ENCODE peak calls at places on chromosomes 13 and 19, in seven cellular contexts. One of them, this sample, is unnamed.

GRCh38 chr13:109593230-109593629 is 193.2 kb downstream of the IRS2 start:
- DNase-seq in hepatic stellate cell: no peak
- DNase-seq in T-helper 1 cell: no peak
- DNase-seq in NCI-H1105 treated with DMSO at 0.1 percent for 48 hours: no peak
- DNase-seq in choroid plexus epithelial cell: no peak
- DNase-seq in GM10248: no peak
- DNase-seq in psoas muscle: no peak
- DNase-seq in this sample: no peak

GRCh38 chr19:51552996-51553725 is 17.9 kb upstream of the ZNF175 start:
- DNase-seq in hepatic stellate cell: peak; percentile 63
- DNase-seq in T-helper 1 cell: no peak
- DNase-seq in NCI-H1105 treated with DMSO at 0.1 percent for 48 hours: no peak
- DNase-seq in choroid plexus epithelial cell: peak; percentile 67
- DNase-seq in GM10248: peak; percentile 46
- DNase-seq in psoas muscle: peak; percentile 66
- DNase-seq in this sample: peak; percentile 85

GRCh38 chr19:33048806-33049676 is 15.6 kb downstream of the RHPN2 start:
- DNase-seq in hepatic stellate cell: no peak
- DNase-seq in T-helper 1 cell: no peak
- DNase-seq in NCI-H1105 treated with DMSO at 0.1 percent for 48 hours: no peak
- DNase-seq in choroid plexus epithelial cell: no peak
- DNase-seq in GM10248: no peak
- DNase-seq in psoas muscle: no peak
- DNase-seq in this sample: no peak

GRCh38 chr19:17931532-17932191 is 1.2 kb upstream of the CCDC124 start:
- DNase-seq in hepatic stellate cell: no peak
- DNase-seq in T-helper 1 cell: no peak
- DNase-seq in NCI-H1105 treated with DMSO at 0.1 percent for 48 hours: peak; percentile 51
- DNase-seq in choroid plexus epithelial cell: no peak
- DNase-seq in GM10248: peak; percentile 26
- DNase-seq in psoas muscle: no peak
- DNase-seq in this sample: no peak

GRCh38 chr13:101152184-101152583 is 264.1 kb downstream of the NALCN start:
- DNase-seq in hepatic stellate cell: no peak
- DNase-seq in T-helper 1 cell: no peak
- DNase-seq in NCI-H1105 treated with DMSO at 0.1 percent for 48 hours: peak; percentile 68
- DNase-seq in choroid plexus epithelial cell: no peak
- DNase-seq in GM10248: no peak
- DNase-seq in psoas muscle: no peak
- DNase-seq in this sample: no peak

GRCh38 chr19:653425-653824 is 9.6 kb downstream of the RNF126 start:
- DNase-seq in hepatic stellate cell: no peak
- DNase-seq in T-helper 1 cell: no peak
- DNase-seq in NCI-H1105 treated with DMSO at 0.1 percent for 48 hours: no peak
- DNase-seq in choroid plexus epithelial cell: no peak
- DNase-seq in GM10248: no peak
- DNase-seq in psoas muscle: no peak
- DNase-seq in this sample: no peak

GRCh38 chr13:27678306-27679040 is 56.8 kb downstream of the POLR1D start:
- DNase-seq in hepatic stellate cell: no peak
- DNase-seq in T-helper 1 cell: no peak
- DNase-seq in NCI-H1105 treated with DMSO at 0.1 percent for 48 hours: no peak
- DNase-seq in choroid plexus epithelial cell: no peak
- DNase-seq in GM10248: no peak
- DNase-seq in psoas muscle: no peak
- DNase-seq in this sample: no peak

GRCh38 chr13:45932172-45932571 is 80.6 kb upstream of the SIAH3 start:
- DNase-seq in hepatic stellate cell: no peak
- DNase-seq in T-helper 1 cell: no peak
- DNase-seq in NCI-H1105 treated with DMSO at 0.1 percent for 48 hours: no peak
- DNase-seq in choroid plexus epithelial cell: no peak
- DNase-seq in GM10248: no peak
- DNase-seq in psoas muscle: no peak
- DNase-seq in this sample: no peak

GRCh38 chr19:15455996-15456395 is 6.2 kb upstream of the WIZ start:
- DNase-seq in hepatic stellate cell: no peak
- DNase-seq in T-helper 1 cell: no peak
- DNase-seq in NCI-H1105 treated with DMSO at 0.1 percent for 48 hours: no peak
- DNase-seq in choroid plexus epithelial cell: no peak
- DNase-seq in GM10248: no peak
- DNase-seq in psoas muscle: no peak
- DNase-seq in this sample: no peak

GRCh38 chr13:106498571-106498970 is 36.9 kb downstream of the EFNB2 start:
- DNase-seq in hepatic stellate cell: no peak
- DNase-seq in T-helper 1 cell: no peak
- DNase-seq in NCI-H1105 treated with DMSO at 0.1 percent for 48 hours: no peak
- DNase-seq in choroid plexus epithelial cell: peak; percentile 42
- DNase-seq in GM10248: no peak
- DNase-seq in psoas muscle: no peak
- DNase-seq in this sample: no peak

GRCh38 chr13:112885782-112886268 is 83.2 kb upstream of the MCF2L start:
- DNase-seq in hepatic stellate cell: peak; percentile 93
- DNase-seq in T-helper 1 cell: no peak
- DNase-seq in NCI-H1105 treated with DMSO at 0.1 percent for 48 hours: peak; percentile 79
- DNase-seq in choroid plexus epithelial cell: peak; percentile 84
- DNase-seq in GM10248: no peak
- DNase-seq in psoas muscle: peak; percentile 74
- DNase-seq in this sample: peak; percentile 91

GRCh38 chr13:28423010-28423409 is 71.9 kb downstream of the FLT1 start:
- DNase-seq in hepatic stellate cell: no peak
- DNase-seq in T-helper 1 cell: no peak
- DNase-seq in NCI-H1105 treated with DMSO at 0.1 percent for 48 hours: no peak
- DNase-seq in choroid plexus epithelial cell: no peak
- DNase-seq in GM10248: peak; percentile 49
- DNase-seq in psoas muscle: peak; percentile 21
- DNase-seq in this sample: no peak

GRCh38 chr19:7554990-7555864 is 19.7 kb downstream of the PNPLA6 start:
- DNase-seq in hepatic stellate cell: peak; percentile 54
- DNase-seq in T-helper 1 cell: no peak
- DNase-seq in NCI-H1105 treated with DMSO at 0.1 percent for 48 hours: no peak
- DNase-seq in choroid plexus epithelial cell: no peak
- DNase-seq in GM10248: no peak
- DNase-seq in psoas muscle: no peak
- DNase-seq in this sample: peak; percentile 72

GRCh38 chr13:110590577-110590976 is 24.8 kb upstream of the NAXD start:
- DNase-seq in hepatic stellate cell: no peak
- DNase-seq in T-helper 1 cell: no peak
- DNase-seq in NCI-H1105 treated with DMSO at 0.1 percent for 48 hours: no peak
- DNase-seq in choroid plexus epithelial cell: no peak
- DNase-seq in GM10248: no peak
- DNase-seq in psoas muscle: no peak
- DNase-seq in this sample: no peak

GRCh38 chr19:45103200-45103624 is 10.2 kb downstream of the PPP1R37 start:
- DNase-seq in hepatic stellate cell: no peak
- DNase-seq in T-helper 1 cell: peak; percentile 30
- DNase-seq in NCI-H1105 treated with DMSO at 0.1 percent for 48 hours: no peak
- DNase-seq in choroid plexus epithelial cell: peak; percentile 63
- DNase-seq in GM10248: no peak
- DNase-seq in psoas muscle: no peak
- DNase-seq in this sample: no peak

GRCh38 chr13:68506888-68507551 is 1276.9 kb upstream of the PCDH9 start:
- DNase-seq in hepatic stellate cell: no peak
- DNase-seq in T-helper 1 cell: no peak
- DNase-seq in NCI-H1105 treated with DMSO at 0.1 percent for 48 hours: no peak
- DNase-seq in choroid plexus epithelial cell: no peak
- DNase-seq in GM10248: no peak
- DNase-seq in psoas muscle: no peak
- DNase-seq in this sample: no peak

GRCh38 chr19:53530622-53531021 is 7.3 kb upstream of the ZNF331 start:
- DNase-seq in hepatic stellate cell: no peak
- DNase-seq in T-helper 1 cell: no peak
- DNase-seq in NCI-H1105 treated with DMSO at 0.1 percent for 48 hours: no peak
- DNase-seq in choroid plexus epithelial cell: no peak
- DNase-seq in GM10248: no peak
- DNase-seq in psoas muscle: no peak
- DNase-seq in this sample: no peak

GRCh38 chr19:38015771-38016170 is 108.8 kb downstream of the SIPA1L3 start:
- DNase-seq in hepatic stellate cell: no peak
- DNase-seq in T-helper 1 cell: no peak
- DNase-seq in NCI-H1105 treated with DMSO at 0.1 percent for 48 hours: no peak
- DNase-seq in choroid plexus epithelial cell: no peak
- DNase-seq in GM10248: no peak
- DNase-seq in psoas muscle: no peak
- DNase-seq in this sample: no peak

GRCh38 chr13:98557934-98558630 is 18.8 kb downstream of the STK24 start:
- DNase-seq in hepatic stellate cell: peak; percentile 58
- DNase-seq in T-helper 1 cell: no peak
- DNase-seq in NCI-H1105 treated with DMSO at 0.1 percent for 48 hours: no peak
- DNase-seq in choroid plexus epithelial cell: peak; percentile 36
- DNase-seq in GM10248: no peak
- DNase-seq in psoas muscle: no peak
- DNase-seq in this sample: no peak

GRCh38 chr19:33204136-33204973 is 10.2 kb downstream of the LRP3 start:
- DNase-seq in hepatic stellate cell: no peak
- DNase-seq in T-helper 1 cell: no peak
- DNase-seq in NCI-H1105 treated with DMSO at 0.1 percent for 48 hours: no peak
- DNase-seq in choroid plexus epithelial cell: no peak
- DNase-seq in GM10248: no peak
- DNase-seq in psoas muscle: no peak
- DNase-seq in this sample: no peak

GRCh38 chr13:30607908-30608307 is 9.8 kb upstream of the USPL1 start:
- DNase-seq in hepatic stellate cell: no peak
- DNase-seq in T-helper 1 cell: peak; percentile 54
- DNase-seq in NCI-H1105 treated with DMSO at 0.1 percent for 48 hours: no peak
- DNase-seq in choroid plexus epithelial cell: no peak
- DNase-seq in GM10248: peak; percentile 80
- DNase-seq in psoas muscle: no peak
- DNase-seq in this sample: no peak

GRCh38 chr13:77492982-77493381 is 42.5 kb upstream of the SCEL start:
- DNase-seq in hepatic stellate cell: no peak
- DNase-seq in T-helper 1 cell: no peak
- DNase-seq in NCI-H1105 treated with DMSO at 0.1 percent for 48 hours: peak; percentile 70
- DNase-seq in choroid plexus epithelial cell: peak; percentile 71
- DNase-seq in GM10248: peak; percentile 31
- DNase-seq in psoas muscle: no peak
- DNase-seq in this sample: no peak

GRCh38 chr19:46386151-46386550 is 27.2 kb downstream of the CCDC8 start:
- DNase-seq in hepatic stellate cell: no peak
- DNase-seq in T-helper 1 cell: no peak
- DNase-seq in NCI-H1105 treated with DMSO at 0.1 percent for 48 hours: no peak
- DNase-seq in choroid plexus epithelial cell: no peak
- DNase-seq in GM10248: no peak
- DNase-seq in psoas muscle: no peak
- DNase-seq in this sample: no peak

GRCh38 chr13:48241651-48242050 is 8.6 kb downstream of the ITM2B start:
- DNase-seq in hepatic stellate cell: no peak
- DNase-seq in T-helper 1 cell: no peak
- DNase-seq in NCI-H1105 treated with DMSO at 0.1 percent for 48 hours: no peak
- DNase-seq in choroid plexus epithelial cell: no peak
- DNase-seq in GM10248: no peak
- DNase-seq in psoas muscle: no peak
- DNase-seq in this sample: no peak

GRCh38 chr13:99062593-99062992 is 84.7 kb upstream of the DOCK9 start:
- DNase-seq in hepatic stellate cell: peak; percentile 28
- DNase-seq in T-helper 1 cell: no peak
- DNase-seq in NCI-H1105 treated with DMSO at 0.1 percent for 48 hours: peak; percentile 63
- DNase-seq in choroid plexus epithelial cell: peak; percentile 10
- DNase-seq in GM10248: no peak
- DNase-seq in psoas muscle: peak; percentile 35
- DNase-seq in this sample: peak; percentile 49

GRCh38 chr19:41690801-41691065 is 2.7 kb upstream of the CEACAM7 start:
- DNase-seq in hepatic stellate cell: no peak
- DNase-seq in T-helper 1 cell: no peak
- DNase-seq in NCI-H1105 treated with DMSO at 0.1 percent for 48 hours: no peak
- DNase-seq in choroid plexus epithelial cell: no peak
- DNase-seq in GM10248: no peak
- DNase-seq in psoas muscle: no peak
- DNase-seq in this sample: no peak

GRCh38 chr19:49690656-49691242 is at the start of gene CPT1C:
- DNase-seq in hepatic stellate cell: peak; percentile 97
- DNase-seq in T-helper 1 cell: peak; percentile 38
- DNase-seq in NCI-H1105 treated with DMSO at 0.1 percent for 48 hours: peak; percentile 90
- DNase-seq in choroid plexus epithelial cell: peak; percentile 71
- DNase-seq in GM10248: peak; percentile 64
- DNase-seq in psoas muscle: peak; percentile 78
- DNase-seq in this sample: peak; percentile 94